ENCODE peak calls at places on chromosomes 3 and 15, in nine cellular contexts. W is stimulated activated naive CD4-positive, alpha-beta T cell; O is effector memory CD8-positive, alpha-beta T cell; F is PC-9; K is OCI-LY7; R is amniotic stem cell; Z is ovary; E is cardiac septum; Q is osteocyte. H is an unnamed sample.

GRCh38 chr3:156413293-156413912 is 141.5 kb downstream of the SSR3 start:
- DNase-seq in K (no peak), R (no peak), Z (no peak), Q (no peak), E (no peak), O (no peak), F (no peak), W (no peak), H (no peak)

GRCh38 chr3:161559177-161559998 is 62.8 kb downstream of the OTOL1 start:
- DNase-seq in W (no peak), R (no peak), E (no peak), K (peak; percentile 52), Z (no peak), F (no peak), Q (no peak), O (no peak), H (no peak)

GRCh38 chr3:193869221-193870201 is 266.4 kb upstream of the HES1 start:
- DNase-seq in E (peak; percentile 82), Q (peak; percentile 90), R (no peak), O (no peak), F (peak; percentile 84), W (no peak), Z (peak; percentile 52), K (no peak), H (no peak)

GRCh38 chr15:67967871-67968423 is 86.2 kb upstream of the PIAS1 start:
- DNase-seq in Q (peak; percentile 85), F (no peak), Z (peak; percentile 90), R (no peak), E (peak; percentile 84), O (no peak), K (no peak), W (no peak), H (peak; percentile 89)

GRCh38 chr3:172546628-172547214 is 23.5 kb upstream of the TNFSF10 start:
- DNase-seq in Q (no peak), Z (no peak), O (no peak), E (no peak), K (no peak), W (no peak), R (no peak), F (peak; percentile 78), H (no peak)

GRCh38 chr15:78216276-78217229 is 17.8 kb downstream of the ACSBG1 start:
- DNase-seq in R (no peak), E (peak; percentile 88), Q (no peak), W (no peak), O (no peak), K (no peak), F (peak; percentile 92), Z (no peak), H (no peak)

GRCh38 chr3:173614528-173614927 is 217.0 kb downstream of the NLGN1 start:
- DNase-seq in E (no peak), Q (no peak), F (no peak), O (no peak), R (no peak), W (no peak), Z (no peak), K (no peak), H (no peak)

GRCh38 chr3:4736284-4736861 is 242.9 kb upstream of the BHLHE40 start:
- DNase-seq in W (no peak), Q (no peak), K (no peak), O (no peak), F (peak; percentile 92), E (no peak), R (no peak), Z (no peak), H (no peak)

GRCh38 chr3:194938845-194939531 is 253.3 kb downstream of the FAM43A start:
- DNase-seq in Q (no peak), K (no peak), E (no peak), F (no peak), R (no peak), W (no peak), Z (peak; percentile 65), O (no peak), H (no peak)

GRCh38 chr15:89836255-89837133 is 21.8 kb upstream of the ANPEP start:
- DNase-seq in R (peak; percentile 81), K (no peak), O (no peak), F (peak; percentile 96), W (no peak), Z (no peak), Q (no peak), E (no peak), H (no peak)

GRCh38 chr15:58536414-58536813 is 104.6 kb downstream of the LIPC start:
- DNase-seq in E (peak; percentile 65), F (no peak), O (no peak), R (no peak), Z (no peak), K (no peak), W (no peak), Q (no peak), H (no peak)

GRCh38 chr3:126467611-126467955 is 8.1 kb downstream of the ZXDC start:
- DNase-seq in E (no peak), F (no peak), Z (no peak), O (no peak), W (no peak), R (no peak), K (no peak), Q (no peak), H (peak; percentile 46)

GRCh38 chr3:55426486-55426885 is 60.6 kb downstream of the WNT5A start:
- DNase-seq in O (no peak), Z (no peak), F (no peak), E (no peak), K (no peak), W (no peak), R (no peak), Q (no peak), H (no peak)

GRCh38 chr3:160588023-160588422 is 22.7 kb upstream of the KPNA4 start:
- DNase-seq in Z (no peak), R (no peak), O (no peak), W (no peak), F (no peak), Q (no peak), K (no peak), E (no peak), H (no peak)

GRCh38 chr15:67303490-67304363 is 49.1 kb downstream of the IQCH start:
- DNase-seq in R (no peak), O (peak; percentile 27), Q (no peak), K (peak; percentile 73), W (no peak), E (no peak), F (no peak), Z (no peak), H (no peak)

GRCh38 chr15:96316953-96317629 is 13.4 kb upstream of the NR2F2 start:
- DNase-seq in F (no peak), R (no peak), O (no peak), Z (no peak), Q (no peak), E (no peak), K (no peak), W (no peak), H (peak; percentile 80)

GRCh38 chr3:99699841-99700240 is 61.4 kb downstream of the COL8A1 start:
- DNase-seq in F (no peak), W (no peak), O (no peak), Z (no peak), K (no peak), R (no peak), Q (no peak), E (no peak), H (no peak)

GRCh38 chr3:130838898-130839572 is 54.8 kb upstream of the ATP2C1 start:
- DNase-seq in Z (no peak), O (no peak), W (no peak), K (no peak), R (no peak), Q (no peak), E (no peak), F (no peak), H (no peak)

GRCh38 chr3:183924956-183925355 is 40.3 kb upstream of the PARL start:
- DNase-seq in Q (no peak), Z (no peak), R (no peak), O (no peak), K (no peak), E (no peak), F (peak; percentile 86), W (no peak), H (no peak)

GRCh38 chr15:72271895-72272212 is 500 bp downstream of the PARP6 start:
- DNase-seq in Z (no peak), Q (no peak), F (no peak), E (no peak), R (no peak), O (no peak), W (peak; percentile 25), K (peak; percentile 22), H (no peak)

H was measured in coronary artery.